ENCODE peak calls at places on chromosomes 16 and 17, in ten cellular contexts. U is sigmoid colon; G is A549; W is NB4; Q is heart right ventricle; I is right cardiac atrium; P is HFF-Myc; O is astrocyte of the spinal cord; Y is CD8-positive, alpha-beta T cell; Z is esophagus squamous epithelium. C is an unnamed sample.

GRCh38 chr17:49557204-49558024 is 18.3 kb upstream of the NXPH3 start:
- DNase-seq in P (no peak), O (peak; percentile 40), U (peak; percentile 73), Q (no peak), G (peak; percentile 81), Y (no peak), W (peak; percentile 72), I (peak; percentile 28), Z (no peak), C (peak; percentile 81)

GRCh38 chr16:28549301-28549899 is 4.3 kb upstream of the SGF29 start:
- DNase-seq in P (no peak), I (no peak), Y (no peak), G (peak; percentile 62), Q (no peak), Z (no peak), U (no peak), W (peak; percentile 76), O (peak; percentile 38), C (peak; percentile 54)

GRCh38 chr16:17275076-17275732 is 195.6 kb downstream of the XYLT1 start:
- DNase-seq in W (no peak), G (peak; percentile 51), P (no peak), Y (no peak), Q (no peak), U (no peak), O (peak; percentile 39), Z (no peak), I (no peak), C (no peak)

GRCh38 chr17:47916489-47917208 is 20.6 kb downstream of the SP2 start:
- DNase-seq in O (no peak), U (no peak), Q (no peak), Z (no peak), I (no peak), P (no peak), G (no peak), Y (no peak), W (no peak), C (no peak)

GRCh38 chr17:64074704-64075484 is 54.5 kb upstream of the ICAM2 start:
- DNase-seq in U (no peak), W (peak; percentile 34), O (no peak), P (no peak), Y (no peak), Q (no peak), I (no peak), Z (no peak), G (peak; percentile 92), C (no peak)

GRCh38 chr16:66406534-66407368 is 20.3 kb upstream of the BEAN1 start:
- DNase-seq in U (peak; percentile 90), W (peak; percentile 74), Y (peak; percentile 81), O (peak; percentile 61), Z (peak; percentile 43), Q (peak; percentile 91), G (peak; percentile 83), P (peak; percentile 39), I (peak; percentile 95), C (peak; percentile 81)

GRCh38 chr17:37089998-37090397 is 141.2 kb downstream of the AATF start:
- DNase-seq in I (no peak), W (peak; percentile 87), Y (peak; percentile 78), P (no peak), Q (no peak), O (no peak), Z (no peak), G (no peak), U (no peak), C (no peak)

GRCh38 chr16:88649924-88650748 is 717 bp downstream of the CYBA start:
- DNase-seq in W (peak; percentile 92), Q (no peak), U (no peak), I (peak; percentile 80), G (no peak), Z (no peak), Y (peak; percentile 49), P (no peak), O (no peak), C (no peak)

GRCh38 chr16:56916571-56917403 is 15.2 kb upstream of the HERPUD1 start:
- DNase-seq in P (no peak), Y (no peak), Z (no peak), G (no peak), I (peak; percentile 20), O (no peak), W (no peak), Q (no peak), U (peak; percentile 53), C (no peak)

GRCh38 chr16:4767872-4768548 is 1.0 kb upstream of the ZNF500 start:
- DNase-seq in P (no peak), Q (no peak), G (peak; percentile 50), W (peak; percentile 45), I (no peak), Z (no peak), Y (no peak), U (peak; percentile 72), O (no peak), C (peak; percentile 33)

GRCh38 chr17:10171057-10171456 is 27.3 kb downstream of the GAS7 start:
- DNase-seq in G (no peak), W (peak; percentile 37), P (no peak), Y (no peak), O (no peak), Z (no peak), U (peak; percentile 86), Q (no peak), I (peak; percentile 84), C (no peak)

GRCh38 chr17:77480509-77481215 is 339.9 kb downstream of the SEC14L1 start:
- DNase-seq in W (no peak), U (no peak), Q (no peak), G (no peak), Z (no peak), P (no peak), I (peak; percentile 37), O (no peak), Y (no peak), C (no peak)

GRCh38 chr17:73548620-73549311 is 95.5 kb downstream of the SDK2 start:
- DNase-seq in O (no peak), P (no peak), Y (no peak), Q (no peak), Z (no peak), W (no peak), U (no peak), I (no peak), G (no peak), C (no peak)

GRCh38 chr16:86228713-86229112 is 281.6 kb upstream of the FOXF1 start:
- DNase-seq in P (no peak), W (no peak), Z (no peak), I (no peak), G (no peak), Q (no peak), Y (no peak), U (no peak), O (no peak), C (no peak)

GRCh38 chr16:81277681-81278080 is 37.1 kb upstream of the GAN start:
- DNase-seq in U (no peak), Y (no peak), W (no peak), Q (no peak), Z (no peak), G (no peak), P (no peak), O (no peak), I (no peak), C (no peak)

GRCh38 chr16:88618182-88618955 is 20.0 kb upstream of the IL17C start:
- DNase-seq in U (no peak), O (no peak), Y (peak; percentile 5), Z (no peak), W (no peak), Q (no peak), I (no peak), G (no peak), P (no peak), C (no peak)

GRCh38 chr16:4059969-4060368 is 56.3 kb downstream of the ADCY9 start:
- DNase-seq in Q (no peak), W (peak; percentile 44), O (no peak), U (peak; percentile 11), Y (peak; percentile 25), I (no peak), Z (no peak), P (no peak), G (no peak), C (no peak)

GRCh38 chr16:66510711-66511614 is 39.0 kb downstream of the TK2 start:
- DNase-seq in O (no peak), U (peak; percentile 74), I (peak; percentile 85), Y (no peak), Q (no peak), W (no peak), Z (no peak), P (no peak), G (peak; percentile 35), C (no peak)

GRCh38 chr17:10025976-10026785 is 121.1 kb upstream of the RCVRN start:
- DNase-seq in Z (no peak), U (no peak), Q (no peak), G (no peak), O (no peak), W (no peak), P (no peak), I (peak; percentile 49), Y (no peak), C (no peak)

GRCh38 chr17:75078097-75079022 is 9.4 kb upstream of the SLC16A5 start:
- DNase-seq in P (no peak), Z (no peak), I (no peak), O (peak; percentile 76), Q (no peak), U (no peak), G (peak; percentile 55), Y (no peak), W (peak; percentile 57), C (peak; percentile 29)
- H3K4me3 ChIP-seq in P (no peak overlapping the region), Z (peak overlapping the region; percentile 42), I (no peak overlapping the region), O (no peak overlapping the region), Q (peak overlapping the region; percentile 57), U (peak overlapping the region; percentile 39), G (no peak overlapping the region), Y (peak overlapping the region; percentile 43), W (no peak overlapping the region), C (no peak overlapping the region)

GRCh38 chr17:40779181-40779909 is 3.0 kb downstream of the KRT27 start:
- DNase-seq in U (no peak), O (no peak), W (no peak), Y (peak; percentile 24), I (peak; percentile 49), G (peak; percentile 45), Q (no peak), Z (no peak), P (no peak), C (peak; percentile 24)
- H3K4me3 ChIP-seq in U (no peak overlapping the region), O (peak overlapping the region; percentile 12), W (no peak overlapping the region), Y (no peak overlapping the region), I (peak overlapping the region; percentile 48), G (peak overlapping the region; percentile 39), Q (peak overlapping the region; percentile 17), Z (peak overlapping the region; percentile 13), P (no peak overlapping the region), C (peak overlapping the region; percentile 31)

DNA sequence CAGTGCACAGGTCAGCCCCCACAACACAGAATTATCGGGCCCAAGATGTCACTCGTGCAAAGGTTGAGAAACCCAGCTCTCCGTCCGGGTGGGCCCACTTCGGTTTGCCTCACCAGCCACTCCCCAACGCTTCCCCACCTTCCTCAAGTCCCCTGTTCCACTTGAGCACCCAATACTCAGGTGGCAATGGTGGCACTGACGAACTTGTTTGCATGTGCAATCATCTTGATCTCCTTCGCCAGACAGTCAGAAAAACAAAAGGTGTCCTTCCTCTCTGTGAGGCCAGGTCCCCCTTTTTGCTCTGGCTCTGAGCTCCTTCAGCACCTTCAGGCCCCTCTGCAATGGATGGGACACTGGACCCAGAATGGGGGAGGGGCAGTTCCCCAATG is 3.7 kb downstream of the GGA2 start:
- DNase-seq in G (no peak), I (no peak), U (no peak), Y (no peak), O (no peak), Z (no peak), Q (no peak), P (no peak), W (no peak), C (no peak)
- H3K4me3 ChIP-seq in G (no peak overlapping the region), I (no peak overlapping the region), U (no peak overlapping the region), Y (no peak overlapping the region), O (no peak overlapping the region), Z (no peak overlapping the region), Q (no peak overlapping the region), P (no peak overlapping the region), W (no peak overlapping the region), C (no peak overlapping the region)

GRCh38 chr16:79589495-79590134 is 10.9 kb downstream of the MAF start:
- DNase-seq in I (peak; percentile 65), W (no peak), Q (no peak), G (no peak), U (no peak), Z (no peak), P (no peak), Y (no peak), O (no peak), C (no peak)
- H3K4me3 ChIP-seq in I (peak overlapping the region; percentile 86), W (no peak overlapping the region), Q (peak overlapping the region; percentile 52), G (no peak overlapping the region), U (peak overlapping the region; percentile 46), Z (peak overlapping the region; percentile 35), P (no peak overlapping the region), Y (no peak overlapping the region), O (no peak overlapping the region), C (no peak overlapping the region)

C was measured in A673.